ENCODE peak calls at places on chromosomes 1 and 21, in seven cellular contexts. D is SK-N-SH, Q is heart left ventricle, U is stomach, W is mammary epithelial cell, P is brain microvascular endothelial cell, L is IMR-90. J is an unnamed sample.

GRCh38 chr21:15562748-15563147 is 167.0 kb upstream of the USP25 start:
- DNase-seq in D (no peak), Q (no peak), U (no peak), W (no peak), P (no peak), L (no peak), J (no peak)

GRCh38 chr1:226121587-226122400 is 59.3 kb downstream of the H3-3A start:
- DNase-seq in D (peak; percentile 98), Q (peak; percentile 66), U (peak; percentile 72), W (peak; percentile 37), P (no peak), L (peak; percentile 26), J (no peak)

GRCh38 chr1:56539403-56539802 is 40.0 kb downstream of the PLPP3 start:
- DNase-seq in D (no peak), Q (no peak), U (no peak), W (no peak), P (no peak), L (no peak), J (no peak)

GRCh38 chr1:56424744-56425493 is 154.4 kb downstream of the PLPP3 start:
- DNase-seq in D (no peak), Q (peak; percentile 94), U (peak; percentile 68), W (peak; percentile 37), P (peak; percentile 70), L (peak; percentile 71), J (peak; percentile 27)

GRCh38 chr1:21308847-21309652 is 18.8 kb upstream of the ECE1 start:
- DNase-seq in D (peak; percentile 60), Q (no peak), U (peak; percentile 66), W (peak; percentile 90), P (no peak), L (no peak), J (no peak)

GRCh38 chr1:242828199-242828598 is 303.7 kb upstream of the PLD5 start:
- DNase-seq in D (peak; percentile 6), Q (no peak), U (no peak), W (no peak), P (no peak), L (no peak), J (no peak)

GRCh38 chr21:35508389-35508888 is 459.3 kb upstream of the RUNX1 start:
- DNase-seq in D (no peak), Q (peak; percentile 66), U (peak; percentile 43), W (peak; percentile 56), P (peak; percentile 76), L (peak; percentile 65), J (peak; percentile 18)

GRCh38 chr1:2346691-2347408 is 44.5 kb downstream of the MORN1 start:
- DNase-seq in D (no peak), Q (peak; percentile 16), U (no peak), W (no peak), P (no peak), L (no peak), J (no peak)

GRCh38 chr1:29258974-29259801 is 22.9 kb downstream of the PTPRU start:
- DNase-seq in D (peak; percentile 48), Q (no peak), U (no peak), W (no peak), P (no peak), L (no peak), J (no peak)

DNA sequence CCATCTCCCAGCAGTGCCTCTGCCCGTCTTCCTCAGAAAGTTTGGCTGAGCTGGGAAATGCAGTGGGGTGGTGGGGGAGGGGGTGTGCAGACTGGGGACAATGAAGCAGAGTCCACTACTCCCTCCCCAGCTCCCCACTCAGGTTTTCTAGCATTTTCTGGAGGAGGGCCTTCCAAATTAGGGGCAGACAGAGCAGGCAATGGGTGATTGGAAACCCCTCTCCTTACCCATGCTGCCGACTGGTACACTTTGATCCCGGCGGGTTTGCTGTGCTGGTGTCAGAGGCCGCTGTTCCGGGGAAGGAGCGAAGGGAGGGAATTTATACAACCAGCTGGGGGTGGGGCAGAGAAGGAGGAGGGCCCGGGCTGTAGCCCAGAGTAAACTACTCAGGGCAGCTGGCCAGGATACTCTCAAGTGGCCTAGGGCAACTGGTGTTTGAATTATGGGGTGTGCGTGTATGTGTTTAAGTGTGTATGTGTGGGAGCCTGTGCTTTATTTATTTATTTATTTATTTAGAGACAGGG is at the start of gene SELENBP1:
- DNase-seq in D (no peak), Q (peak; percentile 90), U (peak; percentile 96), W (no peak), P (peak; percentile 37), L (peak; percentile 71), J (peak; percentile 38)
- H3K27ac ChIP-seq in D (no peak within 1 kb of the TSS), Q (peak within 1 kb of the TSS; percentile 66), U (peak within 1 kb of the TSS; percentile 89), W (no peak within 1 kb of the TSS), P (no peak within 1 kb of the TSS), L (peak within 1 kb of the TSS; percentile 15), J (peak within 1 kb of the TSS; percentile 31)

GRCh38 chr1:10213186-10213585 is 2.8 kb downstream of the KIF1B start:
- DNase-seq in D (no peak), Q (no peak), U (no peak), W (no peak), P (no peak), L (no peak), J (no peak)
- H3K27ac ChIP-seq in D (peak overlapping the region; percentile 64), Q (no peak overlapping the region), U (peak overlapping the region; percentile 43), W (no peak overlapping the region), P (no peak overlapping the region), L (no peak overlapping the region), J (no peak overlapping the region)

GRCh38 chr1:78687914-78688313 is 38.3 kb downstream of the IFI44 start:
- DNase-seq in D (no peak), Q (no peak), U (no peak), W (peak; percentile 11), P (no peak), L (peak; percentile 17), J (no peak)
- H3K27ac ChIP-seq in D (peak overlapping the region; percentile 79), Q (no peak overlapping the region), U (no peak overlapping the region), W (no peak overlapping the region), P (no peak overlapping the region), L (no peak overlapping the region), J (no peak overlapping the region)

GRCh38 chr1:9314711-9315379 is 22.2 kb downstream of the SPSB1 start:
- DNase-seq in D (no peak), Q (no peak), U (no peak), W (no peak), P (no peak), L (no peak), J (no peak)
- H3K27ac ChIP-seq in D (no peak overlapping the region), Q (no peak overlapping the region), U (peak overlapping the region; percentile 62), W (no peak overlapping the region), P (no peak overlapping the region), L (no peak overlapping the region), J (peak overlapping the region; percentile 87)

GRCh38 chr1:203075249-203076030 is 10.4 kb downstream of the MYOG start:
- DNase-seq in D (no peak), Q (no peak), U (no peak), W (no peak), P (no peak), L (no peak), J (no peak)

GRCh38 chr1:203077956-203078355 is 7.9 kb downstream of the MYOG start:
- DNase-seq in D (no peak), Q (no peak), U (no peak), W (no peak), P (no peak), L (no peak), J (no peak)

GRCh38 chr1:203077367-203077766 is 8.4 kb downstream of the MYOG start:
- DNase-seq in D (no peak), Q (no peak), U (no peak), W (no peak), P (no peak), L (no peak), J (no peak)

GRCh38 chr1:203074610-203075009 is 11.2 kb downstream of the MYOG start:
- DNase-seq in D (no peak), Q (no peak), U (no peak), W (no peak), P (no peak), L (no peak), J (no peak)

DNA sequence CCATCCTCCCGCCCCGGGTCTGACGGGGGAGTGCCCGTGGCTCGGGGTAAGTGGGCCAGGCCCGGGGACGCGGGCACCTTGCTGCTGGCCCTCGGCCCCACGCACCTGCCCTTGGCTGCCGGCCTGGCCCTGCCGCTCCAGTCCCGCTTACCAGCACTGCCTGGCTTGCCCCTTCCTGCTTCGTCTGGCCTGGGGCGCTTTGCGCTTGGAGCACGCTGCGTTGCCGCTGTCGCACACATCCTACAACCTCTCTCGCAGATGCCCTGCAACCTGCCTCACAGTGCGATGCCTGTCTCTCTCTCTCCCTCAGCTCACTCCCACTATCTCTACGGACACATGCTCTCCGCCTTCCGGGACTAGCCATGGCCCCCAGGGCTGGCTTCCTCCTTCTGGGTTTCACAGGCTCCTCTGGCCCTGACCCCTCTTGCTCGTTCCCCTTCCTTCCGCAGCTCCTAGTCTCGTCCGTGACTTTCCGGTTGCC is 9.7 kb downstream of the MYOG start:
- DNase-seq in D (no peak), Q (no peak), U (no peak), W (no peak), P (no peak), L (no peak), J (no peak)
- H3K27ac ChIP-seq in D (no peak overlapping the region), Q (no peak overlapping the region), U (no peak overlapping the region), W (no peak overlapping the region), P (no peak overlapping the region), L (no peak overlapping the region), J (no peak overlapping the region)

DNA sequence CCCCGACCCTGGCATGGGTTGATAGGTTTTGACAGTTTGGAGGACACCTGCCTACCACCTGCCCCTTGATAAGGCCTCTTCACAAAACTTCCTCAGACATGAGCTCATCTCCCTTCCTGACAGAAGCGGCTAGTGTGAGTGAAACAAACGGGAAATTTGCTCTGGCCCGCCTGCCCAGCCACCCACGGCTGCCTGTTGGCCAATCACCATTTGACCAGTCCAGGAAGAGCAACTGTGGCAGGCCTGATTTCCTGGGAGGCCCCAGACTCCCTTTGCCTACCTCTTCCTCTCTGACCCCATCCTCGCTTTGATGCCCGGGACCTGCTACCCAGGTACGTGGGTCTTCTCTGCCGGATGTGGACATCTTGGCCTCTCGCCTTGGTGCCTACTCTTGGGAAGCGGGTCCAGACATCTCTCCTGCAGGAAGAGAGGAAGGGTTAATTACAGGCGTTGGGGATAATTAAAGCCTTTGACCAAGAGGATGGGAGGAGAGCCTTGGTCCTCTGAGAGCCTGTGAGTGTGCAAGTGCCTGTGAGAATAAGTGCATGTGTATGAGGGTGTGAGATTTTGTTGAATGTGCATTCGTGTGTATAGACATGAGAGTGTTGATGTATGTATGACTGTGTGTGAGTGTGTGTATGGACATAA is 1.1 kb upstream of the EPHA2 start:
- DNase-seq in D (no peak), Q (peak; percentile 49), U (no peak), W (peak; percentile 80), P (no peak), L (peak; percentile 71), J (no peak)
- H3K27ac ChIP-seq in D (no peak overlapping the region), Q (no peak overlapping the region), U (peak overlapping the region; percentile 93), W (peak overlapping the region; percentile 84), P (peak overlapping the region; percentile 56), L (no peak overlapping the region), J (no peak overlapping the region)

GRCh38 chr1:24696033-24696755 is 49.1 kb upstream of the CLIC4 start:
- DNase-seq in D (no peak), Q (no peak), U (no peak), W (no peak), P (no peak), L (no peak), J (no peak)
- H3K27ac ChIP-seq in D (no peak overlapping the region), Q (no peak overlapping the region), U (no peak overlapping the region), W (no peak overlapping the region), P (no peak overlapping the region), L (no peak overlapping the region), J (no peak overlapping the region)